ENCODE peak calls at places on chromosomes 5 and 9, in four cellular contexts. O is 8988T, A is naive B cell, K is choroid plexus epithelial cell. V is an unnamed sample.
A peak's percentile ranks its signal among the peaks of the same experiment; 100 is the strongest.

GRCh38 chr9:134791009-134791408 is 89.6 kb upstream of the FCN2 start:
- DNase-seq in A (no peak), K (no peak), O (no peak), V (no peak)

GRCh38 chr9:14941487-14941886 is 31.3 kb upstream of the FREM1 start:
- DNase-seq in A (no peak), O (no peak), K (no peak), V (no peak)

GRCh38 chr5:106047341-106047740 is 1623.4 kb downstream of the EFNA5 start:
- DNase-seq in O (no peak), A (no peak), K (no peak), V (no peak)

GRCh38 chr5:38032149-38032548 is 192.3 kb upstream of the GDNF start:
- DNase-seq in A (no peak), O (no peak), K (no peak), V (no peak)

GRCh38 chr5:41794478-41794877 is 75.7 kb downstream of the OXCT1 start:
- DNase-seq in K (peak; percentile 97), O (no peak), A (no peak), V (no peak)

GRCh38 chr5:93299596-93300308 is 281.3 kb downstream of the NR2F1-AS1 start:
- DNase-seq in O (no peak), K (peak; percentile 55), A (no peak), V (no peak)

GRCh38 chr9:128341435-128341849 is 1.1 kb downstream of the SLC27A4 start:
- DNase-seq in O (peak; percentile 84), A (peak; percentile 56), K (peak; percentile 74), V (peak; percentile 45)

GRCh38 chr5:88244686-88245085 is 24.0 kb downstream of the TMEM161B start:
- DNase-seq in O (no peak), A (no peak), K (peak; percentile 39), V (no peak)

GRCh38 chr9:111952559-111952958 is 55.9 kb downstream of the UGCG start:
- DNase-seq in O (no peak), A (no peak), K (peak; percentile 80), V (no peak)

GRCh38 chr5:108280248-108280647 is 101.7 kb downstream of the FBXL17 start:
- DNase-seq in A (no peak), K (no peak), O (no peak), V (no peak)

GRCh38 chr5:145680744-145681143 is 154.4 kb downstream of the PRELID2 start:
- DNase-seq in O (no peak), A (no peak), K (peak; percentile 3), V (no peak)

GRCh38 chr9:127968046-127968445 is 12.7 kb downstream of the EEIG1 start:
- DNase-seq in O (peak; percentile 92), A (no peak), K (peak; percentile 37), V (no peak)

GRCh38 chr9:77980622-77981021 is 51.0 kb downstream of the GNAQ start:
- DNase-seq in O (no peak), A (no peak), K (peak; percentile 64), V (no peak)

GRCh38 chr5:141192110-141192725 is at the start of gene PCDHB10:
- DNase-seq in A (no peak), O (peak; percentile 78), K (peak; percentile 19), V (no peak)

GRCh38 chr5:86968311-86968753 is 299.4 kb upstream of the RASA1 start:
- DNase-seq in A (no peak), K (peak; percentile 74), O (no peak), V (no peak)

GRCh38 chr5:123422433-123423277 is 548 bp downstream of the CEP120 start:
- DNase-seq in A (peak; percentile 4), K (peak; percentile 51), O (no peak), V (no peak)

GRCh38 chr5:166074839-166075481 is 2216.5 kb upstream of the WWC1 start:
- DNase-seq in O (no peak), A (no peak), K (no peak), V (no peak)

GRCh38 chr9:108867829-108868228 is 5.8 kb downstream of the ACTL7A start:
- DNase-seq in O (no peak), K (no peak), A (no peak), V (no peak)

GRCh38 chr9:37903581-37903830 is 421 bp downstream of the SLC25A51 start:
- DNase-seq in A (no peak), O (peak; percentile 55), K (no peak), V (no peak)

GRCh38 chr5:19256036-19256435 is 732.0 kb downstream of the CDH18 start:
- DNase-seq in K (no peak), O (no peak), A (no peak), V (no peak)

GRCh38 chr9:69174645-69175487 is 789 bp downstream of the TJP2 start:
- DNase-seq in A (no peak), O (no peak), K (peak; percentile 98), V (peak; percentile 70)

GRCh38 chr9:128055222-128056040 is 11.7 kb downstream of the NAIF1 start:
- DNase-seq in O (no peak), K (peak; percentile 79), A (no peak), V (no peak)